ENCODE peak calls at places on chromosomes 13 and 19, in seven cellular contexts. W, E, Q, G, H, I and V are unnamed samples.

GRCh38 chr13:26847281-26847680 is 86.7 kb upstream of the GPR12 start:
- DNase-seq in E (no peak), G (no peak), Q (no peak), H (no peak), W (peak), I (no peak), V (no peak)

GRCh38 chr13:26899153-26899552 is 138.6 kb upstream of the GPR12 start:
- DNase-seq in W (no peak), G (no peak), I (no peak), E (no peak), H (no peak), Q (no peak), V (no peak)

GRCh38 chr13:48449656-48450055 is 36.7 kb upstream of the LPAR6 start:
- DNase-seq in G (no peak), I (no peak), Q (no peak), E (no peak), H (no peak), W (no peak), V (no peak)

GRCh38 chr13:51417716-51418115 is 35.1 kb downstream of the INTS6 start:
- DNase-seq in G (no peak), H (no peak), I (no peak), Q (no peak), W (no peak), E (no peak), V (no peak)

GRCh38 chr19:8910775-8911414 is 78.7 kb downstream of the MBD3L1 start:
- DNase-seq in H (no peak), E (no peak), I (no peak), W (no peak), Q (no peak), G (no peak), V (no peak)

GRCh38 chr13:23898101-23898500 is 799 bp upstream of the C1QTNF9B start:
- DNase-seq in H (peak), Q (peak), E (no peak), G (no peak), W (no peak), I (no peak), V (no peak)

GRCh38 chr13:39895254-39895653 is 239.8 kb downstream of the COG6 start:
- DNase-seq in E (no peak), G (no peak), H (peak), W (no peak), I (no peak), Q (no peak), V (no peak)

GRCh38 chr19:57348136-57348535 is 2.9 kb upstream of the ZNF304 start:
- DNase-seq in G (no peak), W (no peak), I (no peak), E (no peak), H (peak), Q (no peak), V (no peak)

GRCh38 chr19:53196777-53197396 is 3.7 kb upstream of the ZNF665 start:
- DNase-seq in G (peak), I (no peak), Q (peak), H (peak), E (peak), W (peak), V (peak)

GRCh38 chr13:110337287-110337686 is 30.2 kb downstream of the COL4A2 start:
- DNase-seq in E (no peak), H (no peak), Q (no peak), G (no peak), I (no peak), W (no peak), V (no peak)

GRCh38 chr19:31979949-31980670 is 365.3 kb upstream of the ZNF507 start:
- DNase-seq in H (no peak), W (peak), I (no peak), E (no peak), Q (no peak), G (no peak), V (no peak)

GRCh38 chr19:5691205-5691929 is 1.3 kb downstream of the RPL36 start:
- DNase-seq in E (no peak), I (peak), Q (no peak), G (peak), H (peak), W (peak), V (no peak)

GRCh38 chr19:22832031-22832762 is at the start of gene ZNF723:
- DNase-seq in W (no peak), I (no peak), G (no peak), Q (no peak), E (no peak), H (no peak), V (no peak)

DNA sequence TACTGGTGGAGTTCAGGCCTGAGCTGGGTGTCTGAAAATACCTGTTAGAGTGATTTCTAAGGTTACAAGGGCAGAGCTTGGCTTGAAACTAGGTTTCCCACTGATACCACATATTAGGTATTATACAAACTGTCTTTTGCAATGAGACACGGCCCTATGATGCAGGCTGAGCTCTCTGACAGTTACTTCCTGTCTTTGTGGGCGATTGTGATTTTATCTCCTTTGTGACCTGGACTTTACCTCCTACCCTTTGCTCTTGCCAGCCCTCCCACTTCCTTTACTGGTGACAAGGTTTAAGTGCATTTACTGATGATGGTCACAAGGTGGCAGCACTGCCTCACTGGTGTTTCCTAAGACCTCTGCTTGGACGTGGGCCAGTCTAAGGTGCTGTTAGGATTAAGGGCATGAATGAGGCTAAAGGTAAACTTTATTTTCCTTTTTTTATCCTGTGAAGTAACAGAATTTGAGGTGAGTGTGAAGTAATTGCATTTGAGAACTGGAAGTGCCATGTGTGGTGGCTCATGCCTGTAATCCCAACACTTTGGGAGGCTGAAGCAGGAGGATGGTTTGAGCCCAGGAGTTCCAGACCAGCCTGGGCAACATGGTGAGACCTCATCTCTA is 7.7 kb upstream of the CXCL17 start:
- DNase-seq in I (peak), W (peak), E (peak), G (peak), H (peak), Q (peak), V (peak)
- H3K27ac ChIP-seq in I (peak), W (no peak), E (peak), G (no peak), H (no peak), Q (no peak), V (peak)

DNA sequence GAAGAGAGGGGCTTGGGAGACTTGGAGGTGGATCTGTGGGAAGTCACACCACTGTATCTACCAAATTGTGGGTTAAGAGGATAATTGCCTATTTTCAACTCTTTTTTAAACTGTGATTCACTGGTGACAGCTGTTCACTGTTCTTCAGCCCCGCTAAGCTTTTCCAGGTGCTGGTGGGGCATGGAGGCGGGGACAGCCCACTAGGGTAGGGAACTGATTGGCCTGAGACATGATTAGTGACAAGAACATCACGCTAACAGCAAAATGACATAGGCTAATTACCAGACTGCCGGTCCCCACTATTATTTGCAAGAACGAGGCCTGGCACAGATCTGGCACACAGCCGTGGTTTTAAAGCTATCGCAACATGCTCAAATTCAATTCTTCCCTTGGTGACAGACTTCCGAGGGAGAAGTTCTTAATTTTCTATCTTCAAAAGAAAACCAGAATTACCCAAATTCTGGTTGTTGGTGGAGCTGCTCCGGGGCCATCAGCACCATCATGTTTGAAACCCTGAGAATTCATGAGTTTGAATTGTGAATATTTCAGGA is 18.0 kb downstream of the DOCK9 start:
- DNase-seq in E (no peak), H (no peak), W (no peak), G (no peak), Q (no peak), I (no peak), V (no peak)
- H3K27ac ChIP-seq in E (no peak), H (no peak), W (no peak), G (no peak), Q (no peak), I (no peak), V (no peak)

DNA sequence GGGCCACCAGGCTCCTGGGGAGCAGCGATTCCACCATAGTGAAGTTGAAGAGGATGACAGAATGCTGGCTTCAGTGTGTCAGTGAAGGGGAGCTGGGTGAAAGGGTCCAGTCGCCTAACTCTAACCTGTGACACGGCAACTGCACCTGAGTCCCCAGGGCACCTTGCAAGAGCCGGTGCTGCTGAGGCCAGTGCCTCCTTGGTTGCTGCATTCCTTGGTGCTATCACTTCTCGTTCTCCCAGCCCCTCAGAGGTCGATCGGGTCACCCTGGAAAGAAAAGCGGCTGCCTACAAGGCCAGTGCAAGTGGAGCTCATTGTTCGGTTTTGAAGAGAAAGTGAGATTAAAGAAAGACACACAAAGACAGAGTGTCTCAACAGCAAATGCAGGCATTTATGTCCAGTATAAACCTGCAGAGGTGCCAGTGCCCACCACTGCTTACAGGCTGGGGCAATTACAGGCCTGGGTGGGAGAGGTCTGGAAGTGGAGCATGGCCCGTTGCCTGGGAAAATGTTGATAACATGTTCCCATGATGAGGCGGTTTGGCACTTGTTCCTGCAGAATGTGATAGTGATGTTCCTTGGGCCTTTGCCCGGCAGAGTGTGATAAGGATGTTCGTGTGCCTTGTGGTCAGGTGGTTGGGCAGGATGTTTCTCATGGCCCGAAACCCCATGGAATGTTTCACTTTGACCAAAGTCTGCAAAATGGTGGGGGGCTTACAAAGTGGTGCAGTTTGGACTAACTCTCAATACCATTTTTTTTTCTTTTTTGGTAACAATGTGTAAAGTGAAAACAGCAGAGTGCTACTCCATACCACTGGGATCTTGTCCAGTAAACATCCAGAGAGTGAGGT is 5.3 kb downstream of the FPR3 start:
- DNase-seq in Q (peak), E (no peak), W (no peak), G (no peak), H (peak), I (no peak), V (no peak)
- H3K27ac ChIP-seq in Q (peak), E (no peak), W (no peak), G (no peak), H (peak), I (no peak), V (no peak)

GRCh38 chr19:49057636-49058234 is at the start of gene CGB7:
- DNase-seq in Q (peak), E (no peak), W (peak), H (peak), G (no peak), I (peak), V (no peak)
- H3K27ac ChIP-seq in Q (no peak), E (no peak), W (no peak), H (no peak), G (no peak), I (peak), V (no peak)

GRCh38 chr19:42465827-42466280 is 23.1 kb upstream of the CXCL17 start:
- DNase-seq in W (peak), H (no peak), E (no peak), G (peak), I (no peak), Q (no peak), V (no peak)

GRCh38 chr19:42455621-42456081 is 12.9 kb upstream of the CXCL17 start:
- DNase-seq in W (no peak), E (no peak), H (no peak), G (no peak), Q (no peak), I (peak), V (no peak)

GRCh38 chr19:42461700-42462324 is 19.1 kb upstream of the CXCL17 start:
- DNase-seq in E (no peak), Q (no peak), G (no peak), W (no peak), H (no peak), I (no peak), V (no peak)

DNA sequence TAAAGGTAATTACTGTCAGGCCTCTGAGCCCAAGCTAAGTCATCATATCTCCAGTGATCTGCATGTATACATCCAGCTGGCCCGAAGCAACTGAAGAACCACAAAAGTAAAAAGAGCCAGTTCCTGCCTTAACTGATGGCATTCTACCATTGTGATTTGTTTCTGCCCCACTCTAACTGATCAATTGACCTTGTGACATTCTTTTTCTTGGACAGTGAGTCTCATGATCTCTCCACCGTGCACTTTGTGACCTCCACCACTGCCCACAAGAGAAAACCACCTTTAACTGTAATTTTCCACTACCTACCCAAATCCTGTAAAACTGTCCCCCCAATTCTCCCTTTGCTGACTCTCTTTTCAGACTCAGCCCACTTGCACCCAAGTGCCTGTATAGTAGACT is 17.2 kb upstream of the CXCL17 start:
- DNase-seq in Q (no peak), I (no peak), H (no peak), E (no peak), G (no peak), W (no peak), V (no peak)
- H3K27ac ChIP-seq in Q (no peak), I (no peak), H (no peak), E (no peak), G (no peak), W (no peak), V (no peak)

GRCh38 chr13:45122941-45123340 is 2.6 kb downstream of the GTF2F2 start:
- DNase-seq in H (no peak), E (no peak), W (no peak), Q (no peak), I (no peak), G (no peak), V (no peak)

GRCh38 chr13:45121421-45121820 is 1.1 kb downstream of the GTF2F2 start:
- DNase-seq in Q (no peak), G (peak), I (peak), W (no peak), H (peak), E (no peak), V (peak)

GRCh38 chr13:45119990-45120864 is at the start of gene GTF2F2:
- DNase-seq in G (peak), W (peak), I (peak), E (peak), Q (peak), H (peak), V (peak)

GRCh38 chr13:45119469-45119989 is 781 bp upstream of the GTF2F2 start:
- DNase-seq in E (peak), I (no peak), Q (no peak), G (peak), H (peak), W (peak), V (peak)

DNA sequence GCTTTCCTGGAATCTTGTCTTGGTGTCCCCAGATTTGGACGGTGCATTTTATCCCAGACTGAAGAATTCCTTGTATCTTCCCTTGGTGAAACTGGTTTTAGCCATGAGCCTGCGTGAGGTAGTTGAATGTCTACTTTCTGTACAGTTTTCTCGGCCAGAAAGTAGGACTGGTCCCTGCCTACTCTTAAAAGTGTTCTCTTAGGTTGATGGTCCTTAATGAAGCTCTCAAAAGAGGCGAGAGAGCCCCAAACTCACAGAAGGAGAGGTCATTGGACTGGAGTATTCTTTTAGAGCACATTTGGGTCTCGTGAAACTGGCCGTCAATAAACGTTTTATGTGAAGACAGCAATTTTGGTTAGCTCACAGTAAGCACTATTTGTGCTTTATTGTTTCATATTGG is 657 bp downstream of the GTF2F2 start:
- DNase-seq in H (no peak), I (no peak), G (peak), Q (no peak), W (no peak), E (no peak), V (no peak)
- H3K27ac ChIP-seq in H (peak), I (peak), G (peak), Q (peak), W (no peak), E (peak), V (peak)